ENCODE peak calls at places on chromosomes 2 and 18, in five cellular contexts. Z, G, C, K and Q are unnamed samples.
A peak's percentile ranks its signal among the peaks of the same experiment; 100 is the strongest.

GRCh38 chr2:127075821-127076220 is 31.1 kb downstream of the BIN1 start:
- DNase-seq in C (no peak), Z (no peak), G (no peak), K (no peak), Q (no peak)

GRCh38 chr2:147204102-147204501 is 640.7 kb upstream of the ACVR2A start:
- DNase-seq in C (no peak), G (peak; percentile 85), K (no peak), Z (no peak), Q (no peak)

GRCh38 chr2:1790473-1790872 is 46.2 kb upstream of the PXDN start:
- DNase-seq in K (no peak), G (no peak), Z (no peak), C (no peak), Q (no peak)

GRCh38 chr2:200795044-200795443 is 16.7 kb upstream of the BZW1 start:
- DNase-seq in Z (no peak), K (peak; percentile 31), G (peak; percentile 34), C (no peak), Q (no peak)

GRCh38 chr2:65370387-65371093 is 61.9 kb downstream of the SPRED2 start:
- DNase-seq in Z (no peak), C (peak; percentile 90), G (no peak), K (no peak), Q (no peak)

GRCh38 chr18:24138884-24139616 is at the start of gene CABYR:
- DNase-seq in K (peak; percentile 90), G (peak; percentile 94), Z (no peak), C (peak; percentile 6), Q (no peak)

GRCh38 chr2:75790121-75790520 is 79.4 kb upstream of the GCFC2 start:
- DNase-seq in C (no peak), Z (no peak), G (no peak), K (peak; percentile 16), Q (no peak)

GRCh38 chr2:190982263-190983034 is 31.5 kb downstream of the STAT1 start:
- DNase-seq in C (no peak), Z (no peak), K (no peak), G (no peak), Q (no peak)

GRCh38 chr2:102226612-102227351 is 40.0 kb downstream of the IL1RL2 start:
- DNase-seq in K (no peak), C (no peak), Z (no peak), G (peak; percentile 56), Q (no peak)

GRCh38 chr2:128640847-128641360 is 322.2 kb upstream of the HS6ST1 start:
- DNase-seq in G (no peak), Z (no peak), C (no peak), K (no peak), Q (no peak)
- H3K9me2 ChIP-seq in G (no peaks in the 10 kb centered on the region), Z (no peaks in the 10 kb centered on the region), C (no peaks in the 10 kb centered on the region), K (no peaks in the 10 kb centered on the region), Q (no peaks in the 10 kb centered on the region)

GRCh38 chr18:35469696-35470095 is 28.1 kb downstream of the INO80C start:
- DNase-seq in G (no peak), C (no peak), K (no peak), Z (no peak), Q (no peak)
- H3K9me2 ChIP-seq in G (no peaks in the 10 kb centered on the region), C (no peaks in the 10 kb centered on the region), K (no peaks in the 10 kb centered on the region), Z (no peaks in the 10 kb centered on the region), Q (no peaks in the 10 kb centered on the region)

GRCh38 chr2:128639693-128640092 is 321.0 kb upstream of the HS6ST1 start:
- DNase-seq in Z (no peak), K (no peak), G (peak; percentile 14), C (no peak), Q (no peak)

GRCh38 chr2:128636802-128637147 is 318.1 kb upstream of the HS6ST1 start:
- DNase-seq in C (no peak), Z (no peak), K (no peak), G (no peak), Q (no peak)

GRCh38 chr2:128637481-128638155 is 318.9 kb upstream of the HS6ST1 start:
- DNase-seq in Z (no peak), C (no peak), G (peak; percentile 30), K (no peak), Q (no peak)

GRCh38 chr2:128640166-128640846 is 321.6 kb upstream of the HS6ST1 start:
- DNase-seq in Z (no peak), K (no peak), G (peak; percentile 14), C (no peak), Q (no peak)

DNA sequence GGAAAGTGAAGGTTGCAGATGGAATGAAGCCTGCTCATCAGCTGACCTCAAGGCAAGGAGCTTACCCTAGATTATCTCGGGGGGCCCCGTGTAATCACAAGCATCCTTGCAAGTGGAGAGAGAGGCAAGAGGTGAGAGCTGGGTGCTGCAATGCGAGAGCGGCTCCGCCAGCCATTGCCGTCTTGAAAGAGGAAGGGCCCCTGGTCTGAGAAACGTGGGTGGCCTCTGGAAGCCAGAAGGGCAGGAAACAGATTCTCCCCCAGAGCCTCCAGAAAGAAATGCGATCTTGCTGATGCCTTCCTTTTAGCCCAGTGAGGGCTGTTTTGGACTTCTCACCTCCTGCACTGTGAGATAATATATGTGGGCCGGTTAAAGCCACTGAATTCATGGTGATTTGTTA is 319.6 kb upstream of the HS6ST1 start:
- DNase-seq in C (no peak), K (no peak), Z (no peak), G (no peak), Q (no peak)
- H3K9me2 ChIP-seq in C (no peaks in the 10 kb centered on the region), K (no peaks in the 10 kb centered on the region), Z (no peaks in the 10 kb centered on the region), G (no peaks in the 10 kb centered on the region), Q (no peaks in the 10 kb centered on the region)

GRCh38 chr2:7987992-7988391 is 693.9 kb upstream of the ID2 start:
- DNase-seq in K (no peak), Z (no peak), C (no peak), G (no peak), Q (no peak)
- H3K9me2 ChIP-seq in K (no peaks in the 10 kb centered on the region), Z (no peaks in the 10 kb centered on the region), C (no peaks in the 10 kb centered on the region), G (no peaks in the 10 kb centered on the region), Q (no peaks in the 10 kb centered on the region)

GRCh38 chr2:20726913-20727312 is 60.0 kb downstream of the GDF7 start:
- DNase-seq in G (no peak), Z (no peak), K (no peak), C (no peak), Q (no peak)

GRCh38 chr2:20724500-20725053 is 57.6 kb downstream of the GDF7 start:
- DNase-seq in Z (no peak), G (no peak), C (no peak), K (no peak), Q (no peak)

GRCh38 chr2:20723543-20723942 is 56.6 kb downstream of the GDF7 start:
- DNase-seq in Z (no peak), G (peak; percentile 41), K (no peak), C (no peak), Q (no peak)

GRCh38 chr2:20725782-20726181 is 58.8 kb downstream of the GDF7 start:
- DNase-seq in Z (no peak), C (no peak), K (no peak), G (no peak), Q (no peak)

DNA sequence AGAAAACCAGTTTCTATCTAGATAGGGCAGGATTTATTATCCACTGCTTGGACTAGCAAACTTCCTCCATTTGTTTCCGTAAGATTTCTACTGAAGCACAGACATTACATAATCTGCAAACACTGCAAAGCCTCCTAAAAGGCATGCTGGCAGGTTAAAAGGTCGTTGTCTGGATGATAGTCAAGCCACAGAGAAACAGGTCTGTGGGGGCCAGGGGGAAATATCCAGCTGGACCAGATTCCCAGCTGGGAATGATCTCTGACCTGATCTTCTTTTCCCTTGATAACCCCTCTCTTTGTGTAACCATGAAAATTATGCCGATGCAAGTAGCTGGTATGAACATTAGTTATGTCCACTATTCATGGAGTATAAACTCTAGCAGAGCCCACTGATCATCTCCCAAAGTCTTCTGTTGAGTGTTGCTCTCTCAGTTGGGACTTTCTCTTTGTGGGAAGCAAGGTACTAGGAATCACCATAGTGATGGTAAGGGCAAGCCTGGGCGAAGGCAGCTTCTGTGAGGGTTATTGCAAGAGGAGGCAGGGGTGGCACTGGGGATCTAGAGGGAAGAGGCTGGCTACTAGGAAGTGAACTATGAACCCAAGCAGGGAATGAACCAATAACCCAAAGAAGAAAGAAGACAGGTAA is 61.3 kb downstream of the GDF7 start:
- DNase-seq in C (no peak), K (peak; percentile 40), G (no peak), Z (no peak), Q (no peak)
- H3K9me2 ChIP-seq in C (no peaks in the 10 kb centered on the region), K (no peaks in the 10 kb centered on the region), G (no peaks in the 10 kb centered on the region), Z (no peaks in the 10 kb centered on the region), Q (no peaks in the 10 kb centered on the region)

GRCh38 chr2:7992612-7993596 is 689.0 kb upstream of the ID2 start:
- DNase-seq in C (no peak), Z (no peak), K (no peak), G (peak; percentile 54), Q (no peak)

GRCh38 chr2:7989823-7990222 is 692.0 kb upstream of the ID2 start:
- DNase-seq in Z (no peak), C (no peak), G (no peak), K (no peak), Q (no peak)

GRCh38 chr2:7984693-7985353 is 697.0 kb upstream of the ID2 start:
- DNase-seq in G (no peak), K (no peak), C (no peak), Z (no peak), Q (no peak)

GRCh38 chr2:7986431-7986830 is 695.4 kb upstream of the ID2 start:
- DNase-seq in G (no peak), C (no peak), Z (no peak), K (no peak), Q (no peak)

DNA sequence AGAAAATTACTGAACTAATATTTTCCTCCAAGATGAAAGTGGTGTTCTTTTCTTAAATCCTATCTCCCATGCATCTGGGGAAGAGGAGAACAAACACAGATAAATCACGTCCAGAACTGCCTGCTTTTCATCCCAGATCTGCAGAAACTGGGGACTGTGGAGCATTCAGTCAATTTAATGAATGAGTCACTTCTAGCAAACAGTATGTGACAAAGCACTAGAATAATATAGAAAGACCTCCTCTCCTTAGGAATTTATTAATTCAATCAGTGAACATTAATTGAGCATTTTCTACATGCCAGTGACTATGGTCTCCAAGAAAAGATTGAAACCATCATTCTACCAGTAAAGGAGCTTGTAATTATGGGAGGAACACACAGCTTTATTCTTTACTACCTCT is 693.4 kb upstream of the ID2 start:
- DNase-seq in Z (no peak), K (no peak), G (no peak), C (no peak), Q (no peak)
- H3K9me2 ChIP-seq in Z (no peaks in the 10 kb centered on the region), K (no peaks in the 10 kb centered on the region), G (no peaks in the 10 kb centered on the region), C (no peaks in the 10 kb centered on the region), Q (no peaks in the 10 kb centered on the region)

DNA sequence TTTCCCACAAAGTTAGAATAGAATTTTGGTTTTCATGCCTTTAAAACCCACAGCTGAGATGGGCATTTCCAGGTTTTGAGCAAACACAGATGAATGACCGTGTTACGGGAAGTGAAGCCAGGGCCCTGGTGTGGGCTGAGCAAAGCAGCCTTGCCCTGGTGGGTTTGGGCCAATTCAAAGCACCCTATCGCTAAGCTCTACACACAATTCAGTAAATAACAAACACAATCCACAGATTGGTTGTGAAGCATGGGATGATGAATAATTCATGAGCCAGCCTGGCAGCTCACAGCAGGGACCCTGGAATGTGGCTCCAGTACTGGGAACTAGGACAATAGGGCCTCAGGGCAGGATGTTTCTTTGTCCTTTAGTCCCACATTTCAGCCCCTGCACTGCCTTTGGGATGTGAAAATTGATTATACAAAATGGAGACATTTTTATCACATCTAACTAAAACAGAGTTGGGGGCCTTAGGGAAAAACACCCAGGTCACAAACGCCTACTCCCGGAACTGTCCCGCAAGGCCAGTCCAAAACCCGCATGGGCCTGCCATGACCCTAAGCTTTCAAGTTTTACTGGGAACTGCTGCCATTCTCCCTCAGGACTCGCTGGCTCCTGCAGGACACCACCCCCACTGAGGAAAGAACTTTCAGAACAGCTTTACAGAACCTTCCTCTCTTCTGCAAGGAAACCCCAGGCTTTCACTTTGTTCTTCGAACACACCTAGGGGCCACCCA is 320.2 kb upstream of the HS6ST1 start:
- DNase-seq in K (no peak), G (peak; percentile 70), Z (no peak), C (no peak), Q (no peak)
- H3K9me2 ChIP-seq in K (no peaks in the 10 kb centered on the region), G (no peaks in the 10 kb centered on the region), Z (no peaks in the 10 kb centered on the region), C (no peaks in the 10 kb centered on the region), Q (no peaks in the 10 kb centered on the region)